ENCODE peak calls at places on chromosomes 2 and 18, in five cellular contexts. F, Q, M, N and R are unnamed samples.

GRCh38 chr2:126771094-126771493 is 115.1 kb downstream of the GYPC start:
- DNase-seq in M (no peak), N (no peak), Q (no peak), F (no peak), R (no peak)

GRCh38 chr2:219452361-219453317 is 18.0 kb downstream of the SPEG start:
- DNase-seq in Q (no peak), F (no peak), N (peak; percentile 95), M (peak; percentile 42), R (no peak)

GRCh38 chr2:97067279-97068004 is 27.2 kb downstream of the FAHD2B start:
- DNase-seq in F (no peak), M (no peak), N (no peak), Q (no peak), R (no peak)

GRCh38 chr2:7845332-7845731 is 836.5 kb upstream of the ID2 start:
- DNase-seq in Q (no peak), N (peak; percentile 90), M (no peak), F (peak; percentile 37), R (peak; percentile 62)

GRCh38 chr18:44392933-44393332 is 287.8 kb upstream of the SETBP1 start:
- DNase-seq in N (no peak), Q (no peak), F (no peak), M (no peak), R (no peak)

GRCh38 chr18:62881509-62882016 is 166.2 kb downstream of the PHLPP1 start:
- DNase-seq in N (peak; percentile 98), M (no peak), F (peak; percentile 3), Q (no peak), R (peak; percentile 84)

GRCh38 chr2:126655500-126656310 is at the start of gene GYPC:
- DNase-seq in F (peak; percentile 93), M (no peak), Q (peak; percentile 63), N (peak; percentile 78), R (no peak)

GRCh38 chr18:23856466-23857175 is 157.9 kb upstream of the TTC39C start:
- DNase-seq in Q (no peak), N (no peak), F (peak; percentile 32), M (no peak), R (no peak)

GRCh38 chr2:127790694-127791529 is 20.1 kb downstream of the WDR33 start:
- DNase-seq in M (no peak), N (no peak), Q (peak; percentile 15), F (peak; percentile 43), R (no peak)

GRCh38 chr2:31337860-31338259 is 76.7 kb downstream of the XDH start:
- DNase-seq in Q (no peak), F (no peak), M (no peak), N (peak; percentile 92), R (no peak)

GRCh38 chr2:31354837-31355236 is 59.7 kb downstream of the XDH start:
- DNase-seq in M (no peak), F (peak; percentile 21), N (peak; percentile 31), Q (no peak), R (no peak)

GRCh38 chr2:8488001-8488738 is 193.7 kb upstream of the ID2 start:
- DNase-seq in Q (no peak), M (no peak), N (no peak), F (no peak), R (no peak)

GRCh38 chr18:9428301-9428706 is 47.0 kb upstream of the RALBP1 start:
- DNase-seq in Q (no peak), M (no peak), N (no peak), F (no peak), R (no peak)

GRCh38 chr2:100884145-100884621 is 64.2 kb downstream of the NPAS2 start:
- DNase-seq in N (no peak), Q (no peak), M (no peak), F (no peak), R (no peak)

GRCh38 chr2:202122167-202122540 is 49.1 kb downstream of the KIAA2012 start:
- DNase-seq in M (no peak), N (no peak), Q (no peak), F (no peak), R (no peak)

GRCh38 chr2:100780203-100781008 is 39.5 kb upstream of the NPAS2 start:
- DNase-seq in M (no peak), N (no peak), Q (peak; percentile 74), F (peak; percentile 89), R (peak; percentile 79)

GRCh38 chr18:60568211-60568610 is 195.6 kb upstream of the MC4R start:
- DNase-seq in N (peak; percentile 1), Q (peak; percentile 24), M (no peak), F (peak; percentile 81), R (no peak)

GRCh38 chr2:85649201-85650190 is 18.5 kb downstream of the SFTPB start:
- DNase-seq in Q (no peak), M (no peak), F (no peak), N (peak; percentile 60), R (no peak)

GRCh38 chr18:66046025-66046602 is 295.3 kb downstream of the CDH7 start:
- DNase-seq in Q (no peak), N (no peak), F (no peak), M (no peak), R (no peak)

GRCh38 chr18:55500316-55501086 is 87.5 kb downstream of the TCF4 start:
- DNase-seq in N (peak; percentile 81), M (no peak), Q (no peak), F (no peak), R (no peak)

GRCh38 chr18:55501594-55502345 is 86.2 kb downstream of the TCF4 start:
- DNase-seq in N (no peak), M (no peak), Q (no peak), F (no peak), R (no peak)

GRCh38 chr18:55503167-55503820 is 84.7 kb downstream of the TCF4 start:
- DNase-seq in F (no peak), Q (no peak), M (no peak), N (no peak), R (no peak)

GRCh38 chr18:55504808-55505207 is 83.2 kb downstream of the TCF4 start:
- DNase-seq in M (no peak), Q (no peak), N (no peak), F (no peak), R (no peak)

DNA sequence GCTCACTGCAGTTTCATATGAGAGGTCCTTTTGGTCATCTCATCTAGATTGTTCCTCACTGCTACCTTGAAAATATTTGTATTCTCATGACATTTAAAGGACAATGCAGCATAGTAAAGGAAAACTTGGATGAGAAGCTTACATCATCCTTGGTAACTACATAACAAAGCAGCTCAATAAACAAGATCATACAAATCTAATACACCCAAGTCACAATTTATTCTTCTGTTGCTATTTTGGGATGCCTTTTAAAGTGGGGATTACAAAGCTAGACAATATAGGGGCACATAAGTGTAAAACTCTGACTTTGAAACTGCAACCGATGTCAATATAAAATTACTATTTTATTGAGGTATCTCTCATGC is 85.7 kb downstream of the TCF4 start:
- DNase-seq in M (no peak), F (no peak), N (no peak), Q (no peak), R (no peak)
- TF ChIP-seq CTCF in M (no peak), F (no peak), N (no peak), Q (no peak), R (no peak)

DNA sequence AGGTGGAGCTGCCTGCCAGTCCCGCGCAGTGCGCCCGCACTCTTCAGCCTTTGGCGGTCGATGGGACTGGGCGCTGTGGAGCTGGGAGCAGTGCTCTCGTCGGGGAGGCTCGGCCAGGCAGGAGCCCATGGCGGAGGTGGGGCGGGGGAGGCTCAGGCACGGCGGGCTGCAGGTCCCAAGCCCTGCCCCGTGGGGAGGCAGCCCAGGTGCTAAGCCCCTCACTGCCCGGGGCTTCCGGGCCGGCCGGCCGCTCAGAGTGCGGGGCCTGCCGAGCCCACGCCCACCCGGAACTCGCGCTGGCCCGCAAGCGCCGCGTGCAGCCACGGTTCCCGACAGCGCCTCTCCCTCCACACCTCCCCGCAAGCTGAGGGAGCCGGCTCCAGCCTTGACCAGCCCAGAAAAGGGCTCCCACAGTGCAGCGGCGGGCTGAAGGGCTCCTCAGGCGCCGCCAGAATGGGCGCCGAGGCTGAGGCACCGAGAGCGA is 316.4 kb downstream of the RND3 start:
- DNase-seq in F (no peak), N (no peak), Q (no peak), M (peak; percentile 44), R (no peak)
- H3K4me3 ChIP-seq in F (no peak overlapping the region), N (no peak overlapping the region), Q (no peak overlapping the region), M (no peak overlapping the region), R (no peak overlapping the region)

DNA sequence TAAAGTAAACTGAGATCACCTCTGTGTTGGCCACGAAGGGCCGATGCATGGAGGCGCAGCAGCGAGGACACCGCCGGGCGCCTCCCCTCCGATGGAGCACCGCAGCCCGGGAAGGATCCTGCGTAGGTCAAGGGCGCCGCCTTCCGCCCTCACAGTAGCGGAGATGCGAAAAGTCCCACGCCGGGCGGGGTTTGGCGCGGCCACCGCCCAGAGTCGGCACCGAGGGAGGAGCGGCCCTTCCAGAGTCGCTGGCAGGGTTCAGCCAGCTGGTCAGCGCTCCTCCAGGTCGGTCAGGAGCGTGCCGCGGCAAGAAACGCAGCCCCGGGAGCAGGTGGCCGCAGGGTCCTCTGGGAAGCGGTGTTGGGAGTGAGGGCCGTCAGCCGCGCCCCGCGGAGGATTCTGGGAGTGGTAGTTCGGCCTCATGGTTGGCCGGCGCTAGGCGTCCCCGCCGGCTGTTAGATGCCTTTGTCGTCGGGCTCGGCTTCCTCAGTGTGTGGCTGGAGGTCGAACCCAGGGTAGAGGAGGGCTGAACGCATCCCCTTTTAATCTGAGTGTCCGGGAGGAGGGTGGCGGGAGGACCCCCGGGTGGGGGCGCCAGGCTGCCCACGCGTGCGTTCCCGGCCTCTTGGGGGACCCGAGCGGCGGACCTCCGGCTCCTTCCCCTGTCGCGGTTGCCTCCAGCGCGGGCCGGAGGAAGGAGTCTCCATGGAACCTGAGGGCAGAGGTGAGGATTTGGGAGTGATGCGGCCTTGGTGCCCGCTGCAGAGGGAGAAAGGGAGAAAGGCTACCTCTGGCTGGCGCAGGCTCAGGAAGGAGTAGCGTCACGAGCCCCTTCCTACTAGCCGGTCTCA is at the start of gene ZNF892:
- DNase-seq in M (peak; percentile 98), N (peak; percentile 87), Q (peak; percentile 84), F (peak; percentile 93), R (peak; percentile 36)
- TF ChIP-seq CTCF in M (no peak), N (peak; percentile 13), Q (no peak), F (peak; percentile 20), R (peak; percentile 43)

GRCh38 chr2:161123531-161124030 is 36.6 kb upstream of the TANK start:
- DNase-seq in M (no peak), N (no peak), F (no peak), Q (no peak), R (no peak)

GRCh38 chr2:161120775-161121174 is 39.5 kb upstream of the TANK start:
- DNase-seq in F (no peak), Q (no peak), N (no peak), M (no peak), R (no peak)

GRCh38 chr2:161124186-161124585 is 36.0 kb upstream of the TANK start:
- DNase-seq in Q (no peak), N (no peak), F (no peak), M (no peak), R (no peak)

GRCh38 chr2:161121622-161122021 is 38.6 kb upstream of the TANK start:
- DNase-seq in N (no peak), M (no peak), Q (no peak), F (no peak), R (no peak)

DNA sequence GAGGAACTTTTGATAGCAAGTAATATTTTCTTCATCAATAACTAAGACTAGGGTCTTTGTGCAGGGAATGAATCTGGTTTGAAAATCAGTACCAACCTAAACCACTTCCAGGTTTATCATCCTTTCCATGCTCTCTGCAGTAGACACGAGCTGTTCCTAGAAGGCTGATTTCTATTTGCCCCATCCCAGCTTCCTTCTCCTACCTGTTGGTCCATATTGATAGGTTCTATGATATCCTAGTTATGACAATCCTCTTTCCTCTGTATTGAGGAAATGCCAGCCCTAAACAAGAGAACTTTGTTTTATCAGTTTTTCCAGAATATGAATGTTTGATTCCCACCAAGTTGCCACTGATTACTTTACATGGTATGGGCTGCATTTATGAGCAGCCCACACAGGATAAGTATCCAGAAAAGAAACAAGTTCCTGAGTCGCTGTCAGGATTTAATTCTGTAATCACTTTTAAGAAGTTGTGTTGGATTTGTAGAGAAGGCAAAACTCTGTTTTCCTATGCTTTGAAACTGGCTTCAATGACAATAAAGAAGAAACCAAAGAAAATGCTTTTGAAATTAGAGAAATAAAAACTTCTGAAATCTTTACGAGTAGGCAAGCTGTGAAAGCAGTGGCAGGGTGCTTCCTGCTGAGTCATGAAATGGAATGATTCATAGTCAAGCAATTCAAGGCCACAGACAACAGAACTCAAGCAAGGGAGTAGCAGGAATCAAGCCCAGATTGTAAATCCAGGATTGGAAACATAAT is 37.3 kb upstream of the TANK start:
- DNase-seq in F (peak; percentile 80), N (peak; percentile 92), M (no peak), Q (peak; percentile 16), R (peak; percentile 70)
- H3K4me3 ChIP-seq in F (peak overlapping the region; percentile 1), N (peak overlapping the region; percentile 31), M (no peak overlapping the region), Q (no peak overlapping the region), R (peak overlapping the region; percentile 24)